ENCODE peak calls at places on chromosomes 16 and 17, in six cellular contexts. R, W, Z, N, U and Q are unnamed samples.

GRCh38 chr17:55444471-55445441 is 23.1 kb upstream of the MMD start:
- DNase-seq in Z (no peak), N (no peak), R (no peak), U (no peak), W (peak; percentile 69), Q (no peak)

GRCh38 chr16:86514656-86515376 is 4.5 kb downstream of the FOXF1 start:
- DNase-seq in N (no peak), R (no peak), W (no peak), U (no peak), Z (no peak), Q (no peak)

GRCh38 chr16:8568231-8568617 is 22.1 kb downstream of the TMEM114 start:
- DNase-seq in W (no peak), U (no peak), R (peak; percentile 26), N (no peak), Z (no peak), Q (no peak)

GRCh38 chr17:27407916-27408846 is 48.1 kb upstream of the KSR1 start:
- DNase-seq in R (no peak), Z (no peak), U (no peak), W (peak; percentile 77), N (no peak), Q (no peak)

GRCh38 chr16:88686062-88686438 is 257 bp downstream of the SNAI3 start:
- DNase-seq in W (no peak), N (no peak), U (no peak), Z (no peak), R (no peak), Q (no peak)

GRCh38 chr17:48646183-48647102 is 20.3 kb upstream of the HOXB9 start:
- DNase-seq in N (no peak), U (no peak), R (no peak), W (peak; percentile 30), Z (no peak), Q (no peak)

GRCh38 chr17:39999067-39999466 is 16.2 kb upstream of the CSF3 start:
- DNase-seq in R (no peak), Z (no peak), U (no peak), W (peak; percentile 33), N (no peak), Q (no peak)

GRCh38 chr16:87431926-87432325 is 39.8 kb downstream of the MAP1LC3B start:
- DNase-seq in W (peak; percentile 76), Z (no peak), U (no peak), R (no peak), N (no peak), Q (no peak)

GRCh38 chr17:596763-597644 is 117.6 kb downstream of the VPS53 start:
- DNase-seq in R (no peak), N (no peak), W (peak; percentile 85), Z (peak; percentile 11), U (no peak), Q (no peak)

GRCh38 chr17:57313276-57313835 is 57.0 kb downstream of the MSI2 start:
- DNase-seq in R (no peak), W (no peak), U (no peak), Z (no peak), N (no peak), Q (no peak)